ENCODE peak calls at places on chromosomes 3 and 15, in six cellular contexts. K, T, Y, G, E and S are unnamed samples.

GRCh38 chr3:38843898-38844297 is 27.9 kb upstream of the SCN10A start:
- DNase-seq in E (no peak), G (no peak), K (peak; percentile 10), Y (peak; percentile 29), T (no peak), S (peak; percentile 49)

GRCh38 chr15:22918056-22918455 is 62.1 kb downstream of the CYFIP1 start:
- DNase-seq in T (no peak), G (no peak), Y (no peak), K (no peak), E (no peak), S (peak; percentile 71)

GRCh38 chr15:34223904-34224596 is 766 bp upstream of the EMC4 start:
- DNase-seq in E (peak; percentile 31), K (peak; percentile 7), T (no peak), Y (no peak), G (no peak), S (no peak)

GRCh38 chr3:53493997-53494791 is at the start of gene CACNA1D:
- DNase-seq in K (no peak), Y (no peak), E (peak; percentile 61), G (no peak), T (peak; percentile 40), S (peak; percentile 54)

GRCh38 chr15:72281713-72282112 is 9.4 kb upstream of the PARP6 start:
- DNase-seq in Y (no peak), G (no peak), K (no peak), T (no peak), E (no peak), S (no peak)

GRCh38 chr3:15148614-15149013 is 49.7 kb upstream of the RBSN start:
- DNase-seq in K (peak; percentile 9), G (no peak), E (no peak), T (no peak), Y (no peak), S (peak; percentile 25)

GRCh38 chr3:150461399-150461798 is 53.3 kb downstream of the TSC22D2 start:
- DNase-seq in G (no peak), E (no peak), Y (no peak), K (no peak), T (no peak), S (no peak)

GRCh38 chr3:190517696-190518095 is 3.8 kb downstream of the IL1RAP start:
- DNase-seq in Y (no peak), T (no peak), K (no peak), E (no peak), G (no peak), S (peak; percentile 88)

GRCh38 chr3:193878051-193878838 is 257.7 kb upstream of the HES1 start:
- DNase-seq in G (no peak), E (no peak), T (no peak), K (no peak), Y (no peak), S (no peak)

GRCh38 chr3:141287326-141287725 is 55.7 kb downstream of the PXYLP1 start:
- DNase-seq in K (no peak), E (no peak), G (no peak), T (no peak), Y (no peak), S (no peak)

GRCh38 chr3:67531149-67532101 is 123.0 kb downstream of the SUCLG2 start:
- DNase-seq in Y (no peak), K (no peak), G (no peak), T (no peak), E (no peak), S (no peak)

GRCh38 chr3:169299897-169300296 is 363.6 kb downstream of the MECOM start:
- DNase-seq in G (no peak), E (no peak), K (no peak), Y (no peak), T (no peak), S (no peak)

GRCh38 chr15:91970142-91970541 is 116.6 kb downstream of the SLCO3A1 start:
- DNase-seq in E (no peak), G (no peak), Y (peak; percentile 39), T (peak; percentile 83), K (peak; percentile 6), S (no peak)

GRCh38 chr15:68316061-68316804 is 38.7 kb downstream of the FEM1B start:
- DNase-seq in K (peak; percentile 24), Y (no peak), E (no peak), T (peak; percentile 25), G (no peak), S (peak; percentile 22)

GRCh38 chr3:42900731-42901420 is 5.1 kb upstream of the ZNF662 start:
- DNase-seq in K (no peak), E (no peak), Y (no peak), G (no peak), T (no peak), S (peak; percentile 85)

DNA sequence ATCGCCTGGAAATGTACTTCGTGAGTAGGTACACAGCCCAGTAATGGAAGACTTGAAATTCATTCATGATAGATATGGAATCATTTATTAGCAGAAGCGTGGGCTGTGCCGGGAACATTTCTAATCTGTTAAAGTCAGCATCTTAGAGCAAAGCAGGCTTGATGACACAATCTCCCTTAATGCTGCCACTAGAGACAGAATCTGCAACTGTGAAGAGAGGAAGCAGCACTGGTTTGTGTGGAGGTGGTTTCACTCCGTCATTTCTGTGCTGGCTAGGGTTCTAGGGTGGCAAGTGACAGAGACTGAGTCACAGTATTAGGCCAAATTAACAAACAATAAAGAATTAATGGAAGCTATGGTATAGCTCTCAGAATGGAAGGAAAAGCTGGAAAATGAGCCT is 225.1 kb upstream of the PROK2 start:
- DNase-seq in T (no peak), K (no peak), G (no peak), Y (no peak), E (no peak), S (no peak)
- H3K4me3 ChIP-seq in T (no peak overlapping the region), K (no peak overlapping the region), G (no peak overlapping the region), Y (no peak overlapping the region), E (no peak overlapping the region), S (no peak overlapping the region)

GRCh38 chr3:194925614-194926013 is 239.9 kb downstream of the FAM43A start:
- DNase-seq in Y (no peak), K (no peak), G (no peak), E (no peak), T (no peak), S (no peak)
- TF ChIP-seq CTCF in Y (no peak), K (no peak), G (no peak), E (no peak), T (no peak), S (no peak)

DNA sequence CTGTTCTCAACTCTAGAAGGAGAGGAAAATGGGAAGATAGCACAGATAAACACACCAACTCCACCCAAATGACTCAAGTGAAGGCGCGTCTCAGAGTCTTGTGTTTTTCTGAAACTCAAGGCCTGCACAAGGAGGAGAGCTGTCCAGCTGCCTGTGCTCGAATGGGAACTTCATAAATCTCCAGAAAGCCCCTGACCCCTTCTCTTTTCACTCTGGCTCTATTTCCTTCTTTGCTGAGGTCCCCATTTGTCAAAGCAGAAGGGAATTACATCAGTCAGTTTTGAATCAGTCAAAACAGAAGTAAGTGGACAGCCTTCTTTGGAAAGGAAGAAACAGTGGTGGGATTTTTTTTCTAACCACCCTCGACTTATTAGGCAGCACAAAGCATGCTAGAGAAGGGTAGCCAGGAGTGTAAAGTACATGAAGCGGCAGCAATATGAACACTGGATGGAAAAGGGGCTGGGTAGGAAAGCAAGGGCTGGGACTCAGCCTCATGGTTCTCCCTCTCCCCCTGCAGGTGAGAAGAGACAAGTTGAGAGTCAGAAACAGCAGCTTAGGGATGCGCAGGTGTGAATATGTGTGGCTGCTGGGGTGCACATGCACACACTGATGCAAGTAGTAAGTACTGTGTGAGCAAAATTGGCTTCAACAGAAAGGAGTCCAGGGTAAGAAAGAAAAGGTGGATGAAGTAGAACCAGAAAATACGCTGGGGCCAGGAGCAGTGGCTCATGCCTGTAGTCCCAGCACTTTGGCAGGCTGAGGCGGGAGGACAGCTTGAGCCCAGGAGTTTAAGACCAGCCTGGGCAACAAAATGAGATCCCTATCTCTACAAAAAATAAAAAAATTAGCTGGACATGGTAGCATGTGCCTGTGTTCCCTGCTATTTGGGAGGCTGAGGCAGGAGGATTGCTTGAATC is 36.6 kb upstream of the MAGEF1 start:
- DNase-seq in T (no peak), G (no peak), E (peak; percentile 21), Y (no peak), K (peak; percentile 35), S (peak; percentile 85)
- H3K4me3 ChIP-seq in T (no peak overlapping the region), G (no peak overlapping the region), E (no peak overlapping the region), Y (no peak overlapping the region), K (no peak overlapping the region), S (no peak overlapping the region)

DNA sequence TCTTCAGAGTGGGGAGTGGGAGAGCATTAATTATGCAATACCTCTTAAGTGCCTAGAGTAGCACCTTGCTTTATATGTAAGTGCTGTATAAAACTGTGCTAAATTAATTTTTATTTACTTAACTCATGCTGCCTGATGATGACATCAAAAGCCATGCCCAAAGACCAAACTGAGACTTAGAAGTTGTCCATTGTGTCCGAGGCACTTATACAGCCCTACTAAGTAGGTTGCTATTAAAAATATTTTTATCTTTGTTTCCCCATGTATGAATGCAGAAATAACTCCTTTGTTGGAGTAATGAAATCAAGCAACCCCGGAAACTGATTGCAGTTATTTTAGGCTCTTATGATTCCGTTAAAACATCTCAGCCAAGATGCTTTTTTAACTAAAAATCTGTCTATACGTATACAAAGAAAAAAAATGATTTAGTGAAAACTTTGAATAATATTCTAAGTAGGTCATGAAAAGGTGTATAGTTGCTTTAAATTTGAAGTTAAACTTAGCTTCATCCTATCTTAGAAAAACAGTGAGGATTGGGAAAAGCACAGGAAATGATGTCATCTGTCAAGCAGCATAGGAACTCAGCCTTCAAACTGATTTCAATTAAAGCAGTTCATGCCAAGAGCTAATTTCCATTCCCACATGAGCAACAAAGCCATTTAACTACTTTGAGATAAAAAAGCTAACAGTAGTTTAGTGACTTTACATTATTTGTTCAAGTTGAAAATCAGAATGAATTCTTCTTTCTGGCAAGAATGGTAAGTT is 43.0 kb downstream of the FBN1 start:
- DNase-seq in Y (no peak), T (no peak), G (peak; percentile 37), E (no peak), K (no peak), S (peak; percentile 50)
- TF ChIP-seq CTCF in Y (no peak), T (no peak), G (no peak), E (no peak), K (no peak), S (no peak)

DNA sequence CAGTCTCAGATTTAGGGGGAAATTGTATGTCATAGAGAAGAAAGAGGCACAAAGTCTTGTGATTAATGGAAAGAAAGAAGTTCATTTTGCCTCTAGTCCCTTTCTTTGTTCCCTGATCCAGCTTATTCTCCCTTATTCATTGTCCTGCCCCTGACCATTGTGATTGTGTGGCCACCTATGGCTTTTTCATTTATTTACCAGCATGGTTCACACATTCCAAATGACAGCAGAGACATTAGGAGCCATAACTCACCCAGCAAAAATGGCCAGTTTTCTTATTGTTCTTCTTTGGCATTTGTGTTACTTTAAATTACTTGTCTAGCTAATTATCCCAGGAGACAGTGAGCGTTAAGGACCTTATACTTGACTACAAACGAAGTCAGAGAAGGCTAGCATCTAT is 36.3 kb upstream of the SGO1 start:
- DNase-seq in Y (no peak), K (no peak), E (no peak), G (no peak), T (no peak), S (no peak)
- H3K4me3 ChIP-seq in Y (no peak overlapping the region), K (no peak overlapping the region), E (no peak overlapping the region), G (no peak overlapping the region), T (no peak overlapping the region), S (no peak overlapping the region)